ENCODE peak calls at places on chromosome 4, in four cellular contexts. X, H, T and W are unnamed samples.

GRCh38 chr4:20444599-20445337 is 193.1 kb downstream of the SLIT2 start:
- DNase-seq in X (no peak), H (no peak), T (no peak), W (no peak)

GRCh38 chr4:82692101-82692780 is 106.4 kb downstream of the SCD5 start:
- DNase-seq in X (no peak), H (no peak), T (no peak), W (no peak)

GRCh38 chr4:10620935-10621488 is 63.6 kb downstream of the CLNK start:
- DNase-seq in X (no peak), H (no peak), T (no peak), W (no peak)

GRCh38 chr4:28278676-28279075 is 1418.0 kb downstream of the STIM2 start:
- DNase-seq in X (no peak), H (no peak), T (no peak), W (no peak)

GRCh38 chr4:153181293-153182080 is 22.8 kb upstream of the TRIM2 start:
- DNase-seq in X (no peak), H (no peak), T (no peak), W (no peak)

GRCh38 chr4:118904935-118905334 is 16.3 kb downstream of the SYNPO2 start:
- DNase-seq in X (no peak), H (no peak), T (no peak), W (no peak)

GRCh38 chr4:7034262-7035081 is 8.7 kb upstream of the TADA2B start:
- DNase-seq in X (no peak), H (peak), T (no peak), W (no peak)

GRCh38 chr4:70892086-70892769 is 9.9 kb upstream of the MOB1B start:
- DNase-seq in X (no peak), H (peak), T (no peak), W (no peak)

GRCh38 chr4:2306773-2307410 is 45.0 kb upstream of the MXD4 start:
- DNase-seq in X (no peak), H (no peak), T (no peak), W (no peak)

GRCh38 chr4:136306361-136306760 is 1225.9 kb downstream of the PCDH18 start:
- DNase-seq in X (no peak), H (no peak), T (no peak), W (no peak)

GRCh38 chr4:14787221-14787620 is 215.1 kb upstream of the CPEB2 start:
- DNase-seq in X (no peak), H (no peak), T (no peak), W (no peak)

GRCh38 chr4:5381981-5382441 is 326.3 kb downstream of the EVC2 start:
- DNase-seq in X (no peak), H (peak), T (no peak), W (no peak)

GRCh38 chr4:118740869-118741268 is 55.7 kb downstream of the METTL14 start:
- DNase-seq in X (no peak), H (peak), T (no peak), W (no peak)

GRCh38 chr4:125314676-125315570 is at the start of gene FAT4:
- DNase-seq in X (peak), H (peak), T (no peak), W (peak)
- TF ChIP-seq CTCF in X (no peak), H (peak), T (no peak), W (no peak)

GRCh38 chr4:155207534-155208257 is 740 bp upstream of the NPY2R start:
- DNase-seq in X (peak), H (no peak), T (no peak), W (no peak)

DNA sequence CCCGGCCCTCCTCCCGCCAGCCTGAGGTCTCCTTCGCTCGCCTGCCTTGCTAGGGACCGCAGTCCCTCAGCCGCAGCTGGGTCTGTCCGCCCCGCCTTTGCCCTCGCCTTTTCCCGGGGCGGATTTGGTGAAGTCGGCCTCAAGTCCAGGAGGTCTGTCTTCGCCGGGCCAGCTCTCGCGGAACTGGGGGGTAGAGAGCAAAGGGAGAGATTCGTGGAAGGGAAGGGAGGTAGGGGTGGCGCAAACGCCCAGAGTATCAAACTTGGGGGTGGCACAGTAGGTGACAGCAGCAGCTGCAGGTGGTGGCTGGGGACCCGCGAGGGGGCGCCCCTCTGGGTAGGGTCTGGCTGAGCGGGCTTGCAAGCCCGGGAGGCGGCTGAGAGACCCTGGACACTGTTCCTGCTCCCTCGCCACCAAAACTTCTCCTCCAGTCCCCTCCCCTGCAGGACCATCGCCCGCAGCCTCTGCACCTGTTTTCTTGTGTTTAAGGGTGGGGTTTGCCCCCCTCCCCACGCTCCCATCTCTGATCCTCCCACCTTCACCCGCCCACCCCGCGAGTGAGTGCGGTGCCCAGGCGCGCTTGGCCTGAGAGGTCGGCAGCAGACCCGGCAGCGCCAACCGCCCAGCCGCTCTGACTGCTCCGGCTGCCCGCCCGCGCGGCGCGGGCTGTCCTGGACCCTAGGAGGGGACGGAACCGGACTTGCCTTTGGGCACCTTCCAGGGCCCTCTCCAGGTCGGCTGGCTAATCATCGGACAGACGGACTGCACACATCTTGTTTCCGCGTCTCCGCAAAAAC is at the start of gene NPY2R:
- DNase-seq in X (peak), H (no peak), T (no peak), W (no peak)
- TF ChIP-seq CTCF in X (no peak), H (no peak), T (no peak), W (no peak)

GRCh38 chr4:108611360-108611759 is 9.0 kb upstream of the RPL34 start:
- DNase-seq in X (no peak), H (peak), T (no peak), W (no peak)
- TF ChIP-seq CTCF in X (no peak), H (peak), T (no peak), W (no peak)

GRCh38 chr4:39658756-39659155 is 20.1 kb upstream of the SMIM14 start:
- DNase-seq in X (no peak), H (peak), T (no peak), W (no peak)
- TF ChIP-seq CTCF in X (peak), H (peak), T (peak), W (no peak)

DNA sequence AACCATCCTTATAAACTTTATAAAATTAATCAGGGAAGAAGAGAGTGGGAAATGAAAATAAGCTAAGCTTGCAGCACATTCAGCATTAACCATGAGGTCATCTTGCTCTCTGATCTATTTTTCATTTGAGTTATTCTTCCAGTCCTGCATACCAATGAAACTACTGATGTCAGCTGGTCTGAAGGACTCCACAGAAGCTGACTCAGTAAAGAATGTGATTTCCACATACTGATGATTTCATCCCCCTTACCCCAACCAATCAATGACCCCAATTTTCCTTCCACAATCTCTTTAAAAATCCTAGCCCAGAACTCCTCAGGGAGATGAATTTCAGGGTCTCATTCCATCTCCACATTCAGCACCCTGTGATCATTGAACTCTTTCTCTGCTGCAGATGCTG is 18.8 kb upstream of the DSPP start:
- DNase-seq in X (no peak), H (peak), T (no peak), W (no peak)
- TF ChIP-seq CTCF in X (no peak), H (no peak), T (no peak), W (no peak)

GRCh38 chr4:151917145-151917775 is 156.5 kb upstream of the GATB start:
- DNase-seq in X (no peak), H (no peak), T (no peak), W (no peak)
- TF ChIP-seq CTCF in X (no peak), H (no peak), T (no peak), W (no peak)

DNA sequence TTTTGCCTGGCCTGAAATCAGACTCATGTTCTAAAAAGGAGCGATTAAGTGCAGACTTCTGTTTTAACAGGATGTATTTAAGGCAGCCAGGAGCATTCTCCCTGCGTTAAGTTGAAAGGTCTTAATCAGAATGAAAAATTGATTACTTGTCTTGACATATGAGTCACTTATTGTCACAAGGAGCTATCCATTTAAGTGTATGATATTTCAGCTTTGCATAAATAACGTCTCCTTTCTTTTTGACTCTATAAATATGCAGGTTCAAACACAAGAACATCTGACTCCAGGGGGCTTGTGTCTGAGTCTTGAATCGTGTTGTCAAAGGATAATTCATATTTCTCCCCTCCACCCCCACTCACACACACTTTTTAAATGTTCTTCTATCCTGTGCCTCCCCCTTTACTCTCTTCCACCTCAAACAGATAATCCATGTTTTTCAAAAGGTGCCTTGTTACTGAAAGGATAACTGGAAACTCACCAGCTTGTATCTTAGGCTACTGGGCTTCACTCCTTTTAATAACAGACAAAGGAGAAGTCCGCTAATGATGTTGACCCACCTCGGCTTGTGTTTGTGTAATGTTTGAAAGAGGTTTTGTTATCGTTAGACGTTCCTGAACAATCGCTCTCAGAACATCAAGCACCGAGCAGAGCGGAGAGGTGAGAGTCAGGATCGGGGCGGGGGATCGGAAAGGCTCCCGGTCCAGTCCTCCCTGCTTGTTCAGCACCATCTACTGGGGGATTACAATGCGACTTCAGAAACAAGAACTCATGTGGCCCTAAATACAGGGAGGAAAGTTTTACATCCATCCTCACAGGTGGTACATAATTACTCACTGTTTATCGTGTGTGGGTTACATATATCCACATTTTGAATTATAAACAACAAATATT is 107.5 kb upstream of the RPL34 start:
- DNase-seq in X (peak), H (peak), T (peak), W (no peak)
- TF ChIP-seq CTCF in X (peak), H (peak), T (peak), W (no peak)

DNA sequence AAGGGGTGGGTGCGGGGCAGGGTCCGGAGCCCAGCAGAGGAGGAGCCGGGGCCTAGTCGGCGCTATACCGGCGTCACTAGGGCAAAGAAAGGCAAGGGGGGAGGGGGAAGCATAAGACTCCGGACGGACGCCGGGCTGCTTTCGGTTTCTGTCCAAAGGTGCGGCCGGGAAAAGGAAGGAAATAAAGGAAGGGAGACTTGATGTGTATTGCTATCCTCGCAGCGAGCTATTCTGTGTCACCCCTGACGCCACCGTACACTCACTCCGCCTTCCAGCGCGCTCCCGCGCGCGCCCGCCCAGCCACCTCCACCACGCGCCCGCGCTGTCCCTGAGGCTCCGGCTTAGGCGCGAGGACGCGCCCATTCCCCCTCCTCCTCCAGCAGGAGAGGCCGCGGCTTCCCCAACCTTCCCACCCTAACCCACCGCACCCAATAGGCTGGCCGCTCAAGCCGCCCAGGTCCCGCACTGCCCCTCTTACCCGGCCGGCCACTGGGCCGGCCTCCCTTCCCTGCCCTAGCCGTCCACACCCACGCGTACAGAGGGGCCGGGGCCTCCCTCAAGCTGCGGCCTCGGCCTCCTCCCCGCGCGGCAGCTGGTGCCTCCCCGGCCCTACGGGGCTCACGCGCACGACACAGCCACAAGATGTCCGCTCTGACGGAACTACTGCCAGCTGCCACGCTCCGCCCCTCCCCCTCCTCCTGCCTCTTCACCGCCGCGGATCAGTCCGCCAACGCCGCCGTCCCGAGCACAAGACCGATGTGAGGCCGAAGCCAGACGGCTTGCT is at the start of gene UBE2D3:
- DNase-seq in X (peak), H (peak), T (peak), W (peak)
- TF ChIP-seq CTCF in X (no peak), H (peak), T (no peak), W (no peak)